ENCODE peak calls at places on chromosomes 6 and 20, in eight cellular contexts. One of them, this sample, is unnamed.

GRCh38 chr6:42419490-42420280 is 32.0 kb downstream of the TRERF1 start:
- DNase-seq in amygdala: no peak
- DNase-seq in NCI-H524: no peak
- DNase-seq in AG20443: no peak
- DNase-seq in smooth muscle cell of the brain vasculature: no peak
- DNase-seq in activated CD4-positive, alpha-beta memory T cell treated with anti-CD3 and anti-CD28 coated beads for 36 hours: no peak
- DNase-seq in BJ: no peak
- DNase-seq in tibial nerve: no peak
- DNase-seq in this sample: no peak

GRCh38 chr20:49612127-49612738 is 44.3 kb upstream of the PTGIS start:
- DNase-seq in amygdala: peak
- DNase-seq in NCI-H524: no peak
- DNase-seq in AG20443: no peak
- DNase-seq in smooth muscle cell of the brain vasculature: no peak
- DNase-seq in activated CD4-positive, alpha-beta memory T cell treated with anti-CD3 and anti-CD28 coated beads for 36 hours: no peak
- DNase-seq in BJ: no peak
- DNase-seq in tibial nerve: peak
- DNase-seq in this sample: no peak

GRCh38 chr6:41607736-41608135 is 30.5 kb upstream of the MDFI start:
- DNase-seq in amygdala: no peak
- DNase-seq in NCI-H524: no peak
- DNase-seq in AG20443: no peak
- DNase-seq in smooth muscle cell of the brain vasculature: no peak
- DNase-seq in activated CD4-positive, alpha-beta memory T cell treated with anti-CD3 and anti-CD28 coated beads for 36 hours: no peak
- DNase-seq in BJ: no peak
- DNase-seq in tibial nerve: no peak
- DNase-seq in this sample: no peak

GRCh38 chr6:100353276-100354015 is 111.3 kb downstream of the SIM1 start:
- DNase-seq in amygdala: no peak
- DNase-seq in NCI-H524: no peak
- DNase-seq in AG20443: peak
- DNase-seq in smooth muscle cell of the brain vasculature: no peak
- DNase-seq in activated CD4-positive, alpha-beta memory T cell treated with anti-CD3 and anti-CD28 coated beads for 36 hours: no peak
- DNase-seq in BJ: no peak
- DNase-seq in tibial nerve: no peak
- DNase-seq in this sample: no peak

GRCh38 chr6:35722121-35722761 is 14.6 kb upstream of the ARMC12 start:
- DNase-seq in amygdala: no peak
- DNase-seq in NCI-H524: no peak
- DNase-seq in AG20443: no peak
- DNase-seq in smooth muscle cell of the brain vasculature: no peak
- DNase-seq in activated CD4-positive, alpha-beta memory T cell treated with anti-CD3 and anti-CD28 coated beads for 36 hours: no peak
- DNase-seq in BJ: no peak
- DNase-seq in tibial nerve: peak
- DNase-seq in this sample: no peak

GRCh38 chr20:50855498-50856474 is 60.9 kb downstream of the BCAS4 start:
- DNase-seq in amygdala: no peak
- DNase-seq in NCI-H524: no peak
- DNase-seq in AG20443: no peak
- DNase-seq in smooth muscle cell of the brain vasculature: no peak
- DNase-seq in activated CD4-positive, alpha-beta memory T cell treated with anti-CD3 and anti-CD28 coated beads for 36 hours: no peak
- DNase-seq in BJ: no peak
- DNase-seq in tibial nerve: no peak
- DNase-seq in this sample: no peak

GRCh38 chr6:43814111-43814510 is 44.1 kb downstream of the VEGFA start:
- DNase-seq in amygdala: no peak
- DNase-seq in NCI-H524: no peak
- DNase-seq in AG20443: no peak
- DNase-seq in smooth muscle cell of the brain vasculature: no peak
- DNase-seq in activated CD4-positive, alpha-beta memory T cell treated with anti-CD3 and anti-CD28 coated beads for 36 hours: no peak
- DNase-seq in BJ: no peak
- DNase-seq in tibial nerve: no peak
- DNase-seq in this sample: no peak

GRCh38 chr6:45423901-45424627 is 46.3 kb upstream of the SUPT3H start:
- DNase-seq in amygdala: no peak
- DNase-seq in NCI-H524: no peak
- DNase-seq in AG20443: no peak
- DNase-seq in smooth muscle cell of the brain vasculature: no peak
- DNase-seq in activated CD4-positive, alpha-beta memory T cell treated with anti-CD3 and anti-CD28 coated beads for 36 hours: peak
- DNase-seq in BJ: no peak
- DNase-seq in tibial nerve: no peak
- DNase-seq in this sample: no peak

GRCh38 chr6:84645563-84646266 is 118.7 kb downstream of the TBX18 start:
- DNase-seq in amygdala: no peak
- DNase-seq in NCI-H524: no peak
- DNase-seq in AG20443: peak
- DNase-seq in smooth muscle cell of the brain vasculature: no peak
- DNase-seq in activated CD4-positive, alpha-beta memory T cell treated with anti-CD3 and anti-CD28 coated beads for 36 hours: no peak
- DNase-seq in BJ: peak
- DNase-seq in tibial nerve: no peak
- DNase-seq in this sample: no peak

GRCh38 chr6:27812078-27812804 is 100.0 kb downstream of the OR2B2 start:
- DNase-seq in amygdala: no peak
- DNase-seq in NCI-H524: no peak
- DNase-seq in AG20443: no peak
- DNase-seq in smooth muscle cell of the brain vasculature: no peak
- DNase-seq in activated CD4-positive, alpha-beta memory T cell treated with anti-CD3 and anti-CD28 coated beads for 36 hours: no peak
- DNase-seq in BJ: no peak
- DNase-seq in tibial nerve: no peak
- DNase-seq in this sample: no peak

GRCh38 chr20:3812259-3812681 is 8.1 kb upstream of the AP5S1 start:
- DNase-seq in amygdala: no peak
- DNase-seq in NCI-H524: no peak
- DNase-seq in AG20443: no peak
- DNase-seq in smooth muscle cell of the brain vasculature: no peak
- DNase-seq in activated CD4-positive, alpha-beta memory T cell treated with anti-CD3 and anti-CD28 coated beads for 36 hours: no peak
- DNase-seq in BJ: no peak
- DNase-seq in tibial nerve: no peak
- DNase-seq in this sample: no peak

GRCh38 chr6:45710304-45710821 is 305.3 kb downstream of the CLIC5 start:
- DNase-seq in amygdala: no peak
- DNase-seq in NCI-H524: no peak
- DNase-seq in AG20443: peak
- DNase-seq in smooth muscle cell of the brain vasculature: no peak
- DNase-seq in activated CD4-positive, alpha-beta memory T cell treated with anti-CD3 and anti-CD28 coated beads for 36 hours: peak
- DNase-seq in BJ: no peak
- DNase-seq in tibial nerve: no peak
- DNase-seq in this sample: no peak